ENCODE peak calls at places on chromosome 5, in eight cellular contexts. One of them, this sample, is unnamed. For H3K36me3, the result is how much of the 10 kb centered on the place peaks cover.

GRCh38 chr5:107672212-107673105 is 1.7 kb upstream of the EFNA5 start:
- DNase-seq in adipocyte: peak
- DNase-seq in aorta: peak
- DNase-seq in BE2C: peak
- DNase-seq in CD4-positive, CD25-positive, alpha-beta regulatory T cell: no peak
- DNase-seq in heart right ventricle: peak
- DNase-seq in adrenal gland: peak
- DNase-seq in GM23248: peak
- DNase-seq in this sample: peak

GRCh38 chr5:107516452-107517184 is 154.1 kb downstream of the EFNA5 start:
- DNase-seq in adipocyte: peak
- DNase-seq in aorta: no peak
- DNase-seq in BE2C: no peak
- DNase-seq in CD4-positive, CD25-positive, alpha-beta regulatory T cell: no peak
- DNase-seq in heart right ventricle: no peak
- DNase-seq in adrenal gland: no peak
- DNase-seq in GM23248: no peak
- DNase-seq in this sample: no peak

GRCh38 chr5:114434396-114435219 is 72.7 kb downstream of the KCNN2 start:
- DNase-seq in adipocyte: no peak
- DNase-seq in aorta: no peak
- DNase-seq in BE2C: no peak
- DNase-seq in CD4-positive, CD25-positive, alpha-beta regulatory T cell: no peak
- DNase-seq in heart right ventricle: no peak
- DNase-seq in adrenal gland: no peak
- DNase-seq in GM23248: no peak
- DNase-seq in this sample: no peak

GRCh38 chr5:157464518-157465171 is 4.6 kb downstream of the NIPAL4 start:
- DNase-seq in adipocyte: peak
- DNase-seq in aorta: peak
- DNase-seq in BE2C: no peak
- DNase-seq in CD4-positive, CD25-positive, alpha-beta regulatory T cell: no peak
- DNase-seq in heart right ventricle: no peak
- DNase-seq in adrenal gland: no peak
- DNase-seq in GM23248: peak
- DNase-seq in this sample: peak

GRCh38 chr5:124740991-124741583 is 5.4 kb downstream of the ZNF608 start:
- DNase-seq in adipocyte: peak
- DNase-seq in aorta: no peak
- DNase-seq in BE2C: no peak
- DNase-seq in CD4-positive, CD25-positive, alpha-beta regulatory T cell: no peak
- DNase-seq in heart right ventricle: no peak
- DNase-seq in adrenal gland: no peak
- DNase-seq in GM23248: peak
- DNase-seq in this sample: no peak

GRCh38 chr5:146828385-146828784 is 50.2 kb downstream of the PPP2R2B start:
- DNase-seq in adipocyte: no peak
- DNase-seq in aorta: no peak
- DNase-seq in BE2C: peak
- DNase-seq in CD4-positive, CD25-positive, alpha-beta regulatory T cell: no peak
- DNase-seq in heart right ventricle: no peak
- DNase-seq in adrenal gland: no peak
- DNase-seq in GM23248: peak
- DNase-seq in this sample: no peak

GRCh38 chr5:171102877-171103610 is 206.0 kb upstream of the TLX3 start:
- DNase-seq in adipocyte: no peak
- DNase-seq in aorta: no peak
- DNase-seq in BE2C: no peak
- DNase-seq in CD4-positive, CD25-positive, alpha-beta regulatory T cell: no peak
- DNase-seq in heart right ventricle: no peak
- DNase-seq in adrenal gland: no peak
- DNase-seq in GM23248: no peak
- DNase-seq in this sample: no peak

GRCh38 chr5:59174248-59174844 is 591.5 kb downstream of the RAB3C start:
- DNase-seq in adipocyte: peak
- DNase-seq in aorta: no peak
- DNase-seq in BE2C: peak
- DNase-seq in CD4-positive, CD25-positive, alpha-beta regulatory T cell: no peak
- DNase-seq in heart right ventricle: no peak
- DNase-seq in adrenal gland: no peak
- DNase-seq in GM23248: peak
- DNase-seq in this sample: peak

GRCh38 chr5:175728885-175729828 is 71.3 kb downstream of the HRH2 start:
- DNase-seq in adipocyte: no peak
- DNase-seq in aorta: no peak
- DNase-seq in BE2C: peak
- DNase-seq in CD4-positive, CD25-positive, alpha-beta regulatory T cell: no peak
- DNase-seq in heart right ventricle: peak
- DNase-seq in adrenal gland: peak
- DNase-seq in GM23248: peak
- DNase-seq in this sample: no peak

GRCh38 chr5:169650701-169651331 is 13.7 kb downstream of the DOCK2 start:
- DNase-seq in adipocyte: peak
- DNase-seq in aorta: no peak
- DNase-seq in BE2C: no peak
- DNase-seq in CD4-positive, CD25-positive, alpha-beta regulatory T cell: no peak
- DNase-seq in heart right ventricle: no peak
- DNase-seq in adrenal gland: no peak
- DNase-seq in GM23248: peak
- DNase-seq in this sample: no peak

GRCh38 chr5:155878991-155879575 is 447.9 kb upstream of the SGCD start:
- DNase-seq in adipocyte: peak
- DNase-seq in aorta: no peak
- DNase-seq in BE2C: no peak
- DNase-seq in CD4-positive, CD25-positive, alpha-beta regulatory T cell: no peak
- DNase-seq in heart right ventricle: no peak
- DNase-seq in adrenal gland: no peak
- DNase-seq in GM23248: peak
- DNase-seq in this sample: peak

GRCh38 chr5:11415751-11416150 is 488.5 kb downstream of the CTNND2 start:
- DNase-seq in adipocyte: no peak
- DNase-seq in aorta: no peak
- DNase-seq in BE2C: no peak
- DNase-seq in CD4-positive, CD25-positive, alpha-beta regulatory T cell: no peak
- DNase-seq in heart right ventricle: no peak
- DNase-seq in adrenal gland: no peak
- DNase-seq in GM23248: no peak
- DNase-seq in this sample: no peak

GRCh38 chr5:35031276-35031675 is 16.5 kb downstream of the AGXT2 start:
- DNase-seq in adipocyte: no peak
- DNase-seq in aorta: no peak
- DNase-seq in BE2C: no peak
- DNase-seq in CD4-positive, CD25-positive, alpha-beta regulatory T cell: no peak
- DNase-seq in heart right ventricle: no peak
- DNase-seq in adrenal gland: no peak
- DNase-seq in GM23248: peak
- DNase-seq in this sample: no peak

DNA sequence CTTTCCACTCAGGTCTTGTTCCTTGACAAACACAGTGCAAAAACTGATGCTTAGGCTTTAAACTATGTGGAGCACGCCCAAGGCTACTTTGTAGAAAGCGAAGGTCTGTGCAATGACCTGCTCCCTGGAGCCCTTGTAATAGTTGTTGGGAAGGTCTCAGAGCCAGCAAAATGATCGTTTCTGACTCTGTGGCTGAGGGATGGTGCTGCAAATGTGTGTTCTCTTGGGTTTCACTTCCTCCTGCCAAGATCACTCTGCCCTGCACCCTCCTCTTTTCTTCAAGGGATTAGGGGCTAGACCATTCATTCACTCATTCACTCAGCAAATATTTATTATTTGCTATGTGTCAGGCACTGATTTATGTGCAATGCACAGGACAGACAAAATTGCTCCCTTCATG is 249.7 kb upstream of the MAP3K1 start:
- DNase-seq in adipocyte: no peak
- DNase-seq in aorta: no peak
- DNase-seq in BE2C: no peak
- DNase-seq in CD4-positive, CD25-positive, alpha-beta regulatory T cell: no peak
- DNase-seq in heart right ventricle: no peak
- DNase-seq in adrenal gland: no peak
- DNase-seq in GM23248: no peak
- DNase-seq in this sample: no peak
- H3K4me3 ChIP-seq in adipocyte: no peak
- H3K4me3 ChIP-seq in aorta: no peak
- H3K4me3 ChIP-seq in BE2C: no peak
- H3K4me3 ChIP-seq in CD4-positive, CD25-positive, alpha-beta regulatory T cell: no peak
- H3K4me3 ChIP-seq in heart right ventricle: no peak
- H3K4me3 ChIP-seq in adrenal gland: no peak
- H3K4me3 ChIP-seq in GM23248: no peak
- H3K4me3 ChIP-seq in this sample: no peak

GRCh38 chr5:1513326-1514026 is 10.3 kb downstream of the LPCAT1 start:
- DNase-seq in adipocyte: no peak
- DNase-seq in aorta: peak
- DNase-seq in BE2C: no peak
- DNase-seq in CD4-positive, CD25-positive, alpha-beta regulatory T cell: no peak
- DNase-seq in heart right ventricle: no peak
- DNase-seq in adrenal gland: no peak
- DNase-seq in GM23248: no peak
- DNase-seq in this sample: no peak

GRCh38 chr5:1512541-1513291 is 11.0 kb downstream of the LPCAT1 start:
- DNase-seq in adipocyte: no peak
- DNase-seq in aorta: peak
- DNase-seq in BE2C: no peak
- DNase-seq in CD4-positive, CD25-positive, alpha-beta regulatory T cell: no peak
- DNase-seq in heart right ventricle: peak
- DNase-seq in adrenal gland: peak
- DNase-seq in GM23248: no peak
- DNase-seq in this sample: peak

GRCh38 chr5:1515921-1516571 is 7.7 kb downstream of the LPCAT1 start:
- DNase-seq in adipocyte: no peak
- DNase-seq in aorta: peak
- DNase-seq in BE2C: no peak
- DNase-seq in CD4-positive, CD25-positive, alpha-beta regulatory T cell: no peak
- DNase-seq in heart right ventricle: peak
- DNase-seq in adrenal gland: peak
- DNase-seq in GM23248: peak
- DNase-seq in this sample: peak

GRCh38 chr5:1515311-1515920 is 8.3 kb downstream of the LPCAT1 start:
- DNase-seq in adipocyte: no peak
- DNase-seq in aorta: peak
- DNase-seq in BE2C: no peak
- DNase-seq in CD4-positive, CD25-positive, alpha-beta regulatory T cell: no peak
- DNase-seq in heart right ventricle: peak
- DNase-seq in adrenal gland: peak
- DNase-seq in GM23248: no peak
- DNase-seq in this sample: peak

GRCh38 chr5:1514027-1514818 is 9.5 kb downstream of the LPCAT1 start:
- DNase-seq in adipocyte: no peak
- DNase-seq in aorta: peak
- DNase-seq in BE2C: no peak
- DNase-seq in CD4-positive, CD25-positive, alpha-beta regulatory T cell: no peak
- DNase-seq in heart right ventricle: peak
- DNase-seq in adrenal gland: peak
- DNase-seq in GM23248: no peak
- DNase-seq in this sample: peak
- H3K36me3 ChIP-seq in adipocyte: under half
- H3K36me3 ChIP-seq in aorta: under half
- H3K36me3 ChIP-seq in BE2C: under half
- H3K36me3 ChIP-seq in CD4-positive, CD25-positive, alpha-beta regulatory T cell: under half
- H3K36me3 ChIP-seq in heart right ventricle: half or more
- H3K36me3 ChIP-seq in adrenal gland: under half
- H3K36me3 ChIP-seq in GM23248: under half
- H3K36me3 ChIP-seq in this sample: half or more

GRCh38 chr5:77181596-77182304 is 28.7 kb upstream of the PDE8B start:
- DNase-seq in adipocyte: no peak
- DNase-seq in aorta: peak
- DNase-seq in BE2C: no peak
- DNase-seq in CD4-positive, CD25-positive, alpha-beta regulatory T cell: no peak
- DNase-seq in heart right ventricle: no peak
- DNase-seq in adrenal gland: no peak
- DNase-seq in GM23248: no peak
- DNase-seq in this sample: no peak

GRCh38 chr5:77176429-77176828 is 34.1 kb upstream of the PDE8B start:
- DNase-seq in adipocyte: no peak
- DNase-seq in aorta: no peak
- DNase-seq in BE2C: no peak
- DNase-seq in CD4-positive, CD25-positive, alpha-beta regulatory T cell: no peak
- DNase-seq in heart right ventricle: no peak
- DNase-seq in adrenal gland: no peak
- DNase-seq in GM23248: no peak
- DNase-seq in this sample: no peak

GRCh38 chr5:77181173-77181572 is 29.3 kb upstream of the PDE8B start:
- DNase-seq in adipocyte: no peak
- DNase-seq in aorta: no peak
- DNase-seq in BE2C: no peak
- DNase-seq in CD4-positive, CD25-positive, alpha-beta regulatory T cell: no peak
- DNase-seq in heart right ventricle: no peak
- DNase-seq in adrenal gland: no peak
- DNase-seq in GM23248: no peak
- DNase-seq in this sample: no peak

GRCh38 chr5:77177576-77177975 is 32.9 kb upstream of the PDE8B start:
- DNase-seq in adipocyte: no peak
- DNase-seq in aorta: no peak
- DNase-seq in BE2C: no peak
- DNase-seq in CD4-positive, CD25-positive, alpha-beta regulatory T cell: no peak
- DNase-seq in heart right ventricle: no peak
- DNase-seq in adrenal gland: no peak
- DNase-seq in GM23248: no peak
- DNase-seq in this sample: no peak

DNA sequence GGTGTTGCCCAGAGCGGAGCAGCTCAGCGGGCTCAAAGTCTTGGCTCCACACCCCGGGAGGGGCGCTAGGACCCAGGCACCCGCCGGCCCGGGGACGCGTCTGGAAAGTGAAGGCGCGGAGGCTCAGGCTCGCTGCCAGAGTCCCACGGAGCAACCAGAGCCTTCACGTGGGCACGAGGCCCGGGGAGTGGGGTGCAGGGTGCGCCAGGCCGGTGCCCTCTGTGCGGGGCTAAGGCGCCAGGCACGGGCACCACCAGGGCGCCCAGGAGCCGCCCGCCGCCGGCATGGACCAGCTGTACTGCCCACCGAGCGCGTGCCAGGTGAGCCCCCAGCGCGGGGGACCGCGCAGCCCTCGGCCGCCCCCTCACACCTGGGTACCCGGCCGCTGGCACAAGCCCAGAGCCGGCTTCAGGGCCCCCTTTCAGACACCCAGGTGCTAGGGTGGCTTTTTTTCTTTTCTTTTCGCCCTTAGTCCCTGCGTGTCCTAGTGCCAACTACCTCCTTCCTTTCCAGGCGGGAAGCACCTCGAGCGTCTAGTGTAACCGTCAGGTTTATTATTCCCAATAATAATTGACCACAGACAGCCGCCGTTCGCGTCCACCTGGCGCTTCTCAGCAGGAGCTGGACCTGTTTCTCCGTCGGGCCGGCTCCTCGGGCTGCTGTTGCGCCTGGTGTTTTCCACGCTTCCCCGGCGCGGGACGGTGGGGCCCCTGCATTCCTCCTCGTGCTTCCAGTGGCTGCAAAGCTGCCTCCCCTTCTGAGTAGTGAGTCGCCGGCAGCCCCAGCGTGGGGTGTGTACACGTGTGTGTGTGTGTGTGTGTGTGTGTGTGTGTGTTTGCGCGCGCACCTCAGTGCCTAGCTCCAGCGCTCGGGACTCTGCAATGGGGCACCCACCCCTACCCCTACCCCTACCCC is 30.1 kb upstream of the PDE8B start:
- DNase-seq in adipocyte: peak
- DNase-seq in aorta: peak
- DNase-seq in BE2C: peak
- DNase-seq in CD4-positive, CD25-positive, alpha-beta regulatory T cell: no peak
- DNase-seq in heart right ventricle: peak
- DNase-seq in adrenal gland: peak
- DNase-seq in GM23248: peak
- DNase-seq in this sample: peak
- H3K4me3 ChIP-seq in adipocyte: peak
- H3K4me3 ChIP-seq in aorta: peak
- H3K4me3 ChIP-seq in BE2C: peak
- H3K4me3 ChIP-seq in CD4-positive, CD25-positive, alpha-beta regulatory T cell: no peak
- H3K4me3 ChIP-seq in heart right ventricle: peak
- H3K4me3 ChIP-seq in adrenal gland: no peak
- H3K4me3 ChIP-seq in GM23248: peak
- H3K4me3 ChIP-seq in this sample: peak

GRCh38 chr5:160033546-160034252 is 24.8 kb downstream of the TTC1 start:
- DNase-seq in adipocyte: no peak
- DNase-seq in aorta: no peak
- DNase-seq in BE2C: no peak
- DNase-seq in CD4-positive, CD25-positive, alpha-beta regulatory T cell: no peak
- DNase-seq in heart right ventricle: no peak
- DNase-seq in adrenal gland: no peak
- DNase-seq in GM23248: no peak
- DNase-seq in this sample: no peak
- H3K36me3 ChIP-seq in adipocyte: under half
- H3K36me3 ChIP-seq in aorta: under half
- H3K36me3 ChIP-seq in BE2C: under half
- H3K36me3 ChIP-seq in CD4-positive, CD25-positive, alpha-beta regulatory T cell: half or more
- H3K36me3 ChIP-seq in heart right ventricle: half or more
- H3K36me3 ChIP-seq in adrenal gland: under half
- H3K36me3 ChIP-seq in GM23248: under half
- H3K36me3 ChIP-seq in this sample: half or more